ENCODE peak calls at places on chromosome 16, in ten cellular contexts. One of them, this sample, is unnamed.
A peak's percentile ranks its signal among the peaks of the same experiment; 100 is the strongest.

GRCh38 chr16:19179890-19180490 is 11.9 kb downstream of the SYT17 start:
- DNase-seq in ascending aorta: no peak
- DNase-seq in NB4: peak; percentile 94
- DNase-seq in CD4-positive, alpha-beta T cell: no peak
- DNase-seq in choroid plexus epithelial cell: peak; percentile 71
- DNase-seq in ovary: no peak
- DNase-seq in AG10803: peak; percentile 48
- DNase-seq in adrenal gland: peak; percentile 72
- DNase-seq in PC-3: peak; percentile 71
- DNase-seq in tibial artery: peak; percentile 44
- DNase-seq in this sample: peak; percentile 18

GRCh38 chr16:24822542-24822941 is 23.2 kb upstream of the SLC5A11 start:
- DNase-seq in ascending aorta: no peak
- DNase-seq in NB4: no peak
- DNase-seq in CD4-positive, alpha-beta T cell: no peak
- DNase-seq in choroid plexus epithelial cell: no peak
- DNase-seq in ovary: no peak
- DNase-seq in AG10803: no peak
- DNase-seq in adrenal gland: no peak
- DNase-seq in PC-3: no peak
- DNase-seq in tibial artery: no peak
- DNase-seq in this sample: no peak

GRCh38 chr16:56195151-56195550 is 3.9 kb downstream of the GNAO1 start:
- DNase-seq in ascending aorta: no peak
- DNase-seq in NB4: no peak
- DNase-seq in CD4-positive, alpha-beta T cell: no peak
- DNase-seq in choroid plexus epithelial cell: no peak
- DNase-seq in ovary: no peak
- DNase-seq in AG10803: peak; percentile 3
- DNase-seq in adrenal gland: no peak
- DNase-seq in PC-3: peak; percentile 6
- DNase-seq in tibial artery: no peak
- DNase-seq in this sample: no peak

GRCh38 chr16:11045846-11046245 is 101.5 kb downstream of the CLEC16A start:
- DNase-seq in ascending aorta: no peak
- DNase-seq in NB4: no peak
- DNase-seq in CD4-positive, alpha-beta T cell: no peak
- DNase-seq in choroid plexus epithelial cell: peak; percentile 36
- DNase-seq in ovary: no peak
- DNase-seq in AG10803: no peak
- DNase-seq in adrenal gland: no peak
- DNase-seq in PC-3: no peak
- DNase-seq in tibial artery: no peak
- DNase-seq in this sample: no peak

GRCh38 chr16:74862743-74863244 is 88.2 kb upstream of the FA2H start:
- DNase-seq in ascending aorta: no peak
- DNase-seq in NB4: peak; percentile 66
- DNase-seq in CD4-positive, alpha-beta T cell: no peak
- DNase-seq in choroid plexus epithelial cell: peak; percentile 68
- DNase-seq in ovary: no peak
- DNase-seq in AG10803: peak; percentile 25
- DNase-seq in adrenal gland: no peak
- DNase-seq in PC-3: peak; percentile 68
- DNase-seq in tibial artery: no peak
- DNase-seq in this sample: no peak

GRCh38 chr16:19127205-19127604 is 13.4 kb downstream of the ITPRIPL2 start:
- DNase-seq in ascending aorta: no peak
- DNase-seq in NB4: no peak
- DNase-seq in CD4-positive, alpha-beta T cell: no peak
- DNase-seq in choroid plexus epithelial cell: no peak
- DNase-seq in ovary: no peak
- DNase-seq in AG10803: no peak
- DNase-seq in adrenal gland: no peak
- DNase-seq in PC-3: no peak
- DNase-seq in tibial artery: no peak
- DNase-seq in this sample: no peak

GRCh38 chr16:89357460-89357859 is 132.9 kb downstream of the ANKRD11 start:
- DNase-seq in ascending aorta: no peak
- DNase-seq in NB4: no peak
- DNase-seq in CD4-positive, alpha-beta T cell: no peak
- DNase-seq in choroid plexus epithelial cell: no peak
- DNase-seq in ovary: peak; percentile 33
- DNase-seq in AG10803: no peak
- DNase-seq in adrenal gland: peak; percentile 64
- DNase-seq in PC-3: no peak
- DNase-seq in tibial artery: no peak
- DNase-seq in this sample: no peak

GRCh38 chr16:80619824-80620223 is 79.0 kb downstream of the DYNLRB2 start:
- DNase-seq in ascending aorta: no peak
- DNase-seq in NB4: no peak
- DNase-seq in CD4-positive, alpha-beta T cell: no peak
- DNase-seq in choroid plexus epithelial cell: no peak
- DNase-seq in ovary: no peak
- DNase-seq in AG10803: no peak
- DNase-seq in adrenal gland: no peak
- DNase-seq in PC-3: peak; percentile 79
- DNase-seq in tibial artery: no peak
- DNase-seq in this sample: no peak

GRCh38 chr16:396605-397004 is 394 bp upstream of the NME4 start:
- DNase-seq in ascending aorta: no peak
- DNase-seq in NB4: peak; percentile 58
- DNase-seq in CD4-positive, alpha-beta T cell: no peak
- DNase-seq in choroid plexus epithelial cell: peak; percentile 50
- DNase-seq in ovary: peak; percentile 66
- DNase-seq in AG10803: no peak
- DNase-seq in adrenal gland: peak; percentile 74
- DNase-seq in PC-3: peak; percentile 54
- DNase-seq in tibial artery: no peak
- DNase-seq in this sample: no peak

GRCh38 chr16:4283939-4284338 is 11.1 kb upstream of the TFAP4 start:
- DNase-seq in ascending aorta: no peak
- DNase-seq in NB4: no peak
- DNase-seq in CD4-positive, alpha-beta T cell: no peak
- DNase-seq in choroid plexus epithelial cell: peak; percentile 48
- DNase-seq in ovary: no peak
- DNase-seq in AG10803: no peak
- DNase-seq in adrenal gland: no peak
- DNase-seq in PC-3: peak; percentile 62
- DNase-seq in tibial artery: no peak
- DNase-seq in this sample: no peak

GRCh38 chr16:14202095-14202494 is 131.0 kb downstream of the MRTFB start:
- DNase-seq in ascending aorta: no peak
- DNase-seq in NB4: no peak
- DNase-seq in CD4-positive, alpha-beta T cell: no peak
- DNase-seq in choroid plexus epithelial cell: no peak
- DNase-seq in ovary: no peak
- DNase-seq in AG10803: no peak
- DNase-seq in adrenal gland: no peak
- DNase-seq in PC-3: no peak
- DNase-seq in tibial artery: no peak
- DNase-seq in this sample: no peak
- TF ChIP-seq CTCF in ascending aorta: no peak
- TF ChIP-seq CTCF in NB4: no peak
- TF ChIP-seq CTCF in CD4-positive, alpha-beta T cell: no peak
- TF ChIP-seq CTCF in choroid plexus epithelial cell: no peak
- TF ChIP-seq CTCF in ovary: no peak
- TF ChIP-seq CTCF in AG10803: no peak
- TF ChIP-seq CTCF in adrenal gland: no peak
- TF ChIP-seq CTCF in PC-3: no peak
- TF ChIP-seq CTCF in tibial artery: no peak
- TF ChIP-seq CTCF in this sample: no peak

DNA sequence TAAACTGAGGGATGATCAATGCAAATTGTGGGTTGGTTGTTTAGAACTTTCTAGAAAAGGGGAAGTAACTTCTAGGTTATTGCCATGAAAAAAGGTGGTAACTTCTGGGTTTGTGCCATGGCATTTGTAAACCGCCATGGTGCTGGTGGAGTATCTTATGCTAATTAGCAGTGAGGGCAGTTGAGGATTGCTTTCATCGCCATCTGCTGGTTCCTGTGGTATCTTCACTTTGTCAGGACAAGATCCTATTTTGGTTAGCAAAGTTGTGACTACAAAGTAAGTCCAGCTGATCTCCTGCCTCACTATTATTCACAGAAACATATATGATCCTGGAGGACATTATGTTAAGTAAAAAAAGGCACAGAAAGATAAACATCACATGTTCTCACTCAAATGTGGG is 1332.3 kb downstream of the CDH11 start:
- DNase-seq in ascending aorta: no peak
- DNase-seq in NB4: peak; percentile 29
- DNase-seq in CD4-positive, alpha-beta T cell: no peak
- DNase-seq in choroid plexus epithelial cell: peak; percentile 2
- DNase-seq in ovary: no peak
- DNase-seq in AG10803: no peak
- DNase-seq in adrenal gland: no peak
- DNase-seq in PC-3: peak; percentile 1
- DNase-seq in tibial artery: no peak
- DNase-seq in this sample: no peak
- TF ChIP-seq CTCF in ascending aorta: no peak
- TF ChIP-seq CTCF in NB4: peak; percentile 20
- TF ChIP-seq CTCF in CD4-positive, alpha-beta T cell: no peak
- TF ChIP-seq CTCF in choroid plexus epithelial cell: peak; percentile 5
- TF ChIP-seq CTCF in ovary: no peak
- TF ChIP-seq CTCF in AG10803: no peak
- TF ChIP-seq CTCF in adrenal gland: peak; percentile 11
- TF ChIP-seq CTCF in PC-3: no peak
- TF ChIP-seq CTCF in tibial artery: no peak
- TF ChIP-seq CTCF in this sample: no peak

DNA sequence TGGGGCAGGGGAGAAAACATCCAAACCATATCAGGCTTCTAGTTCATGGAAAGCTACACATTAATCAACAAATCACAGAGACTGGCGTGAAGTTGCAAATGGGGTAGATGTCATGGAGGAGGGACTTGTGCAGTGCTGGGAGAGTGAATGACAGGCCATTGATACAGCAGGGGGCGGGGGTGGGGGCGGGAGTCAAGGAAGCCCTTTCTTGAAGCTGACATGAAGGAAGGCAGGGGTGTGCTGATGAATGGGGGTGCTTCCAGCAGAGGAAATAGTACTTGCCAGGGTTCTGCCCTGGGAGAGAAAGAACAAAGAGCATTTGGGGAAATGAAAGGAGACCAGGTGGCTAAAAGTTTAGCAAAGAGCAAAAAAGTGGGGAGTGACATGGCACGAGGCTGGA is 269.9 kb downstream of the SHISA9 start:
- DNase-seq in ascending aorta: no peak
- DNase-seq in NB4: no peak
- DNase-seq in CD4-positive, alpha-beta T cell: no peak
- DNase-seq in choroid plexus epithelial cell: no peak
- DNase-seq in ovary: no peak
- DNase-seq in AG10803: no peak
- DNase-seq in adrenal gland: no peak
- DNase-seq in PC-3: no peak
- DNase-seq in tibial artery: no peak
- DNase-seq in this sample: no peak
- TF ChIP-seq CTCF in ascending aorta: no peak
- TF ChIP-seq CTCF in NB4: no peak
- TF ChIP-seq CTCF in CD4-positive, alpha-beta T cell: no peak
- TF ChIP-seq CTCF in choroid plexus epithelial cell: no peak
- TF ChIP-seq CTCF in ovary: no peak
- TF ChIP-seq CTCF in AG10803: no peak
- TF ChIP-seq CTCF in adrenal gland: no peak
- TF ChIP-seq CTCF in PC-3: no peak
- TF ChIP-seq CTCF in tibial artery: no peak
- TF ChIP-seq CTCF in this sample: no peak

GRCh38 chr16:14018848-14019247 is 52.3 kb upstream of the MRTFB start:
- DNase-seq in ascending aorta: no peak
- DNase-seq in NB4: no peak
- DNase-seq in CD4-positive, alpha-beta T cell: no peak
- DNase-seq in choroid plexus epithelial cell: no peak
- DNase-seq in ovary: no peak
- DNase-seq in AG10803: no peak
- DNase-seq in adrenal gland: no peak
- DNase-seq in PC-3: no peak
- DNase-seq in tibial artery: no peak
- DNase-seq in this sample: no peak
- TF ChIP-seq CTCF in ascending aorta: no peak
- TF ChIP-seq CTCF in NB4: no peak
- TF ChIP-seq CTCF in CD4-positive, alpha-beta T cell: no peak
- TF ChIP-seq CTCF in choroid plexus epithelial cell: no peak
- TF ChIP-seq CTCF in ovary: no peak
- TF ChIP-seq CTCF in AG10803: no peak
- TF ChIP-seq CTCF in adrenal gland: no peak
- TF ChIP-seq CTCF in PC-3: no peak
- TF ChIP-seq CTCF in tibial artery: no peak
- TF ChIP-seq CTCF in this sample: no peak